ENCODE peak calls at places on chromosome 14, in five cellular contexts. C, P, D, H and K are unnamed samples.

GRCh38 chr14:28772613-28773012 is 6.0 kb downstream of the FOXG1 start:
- DNase-seq in C (no peak), P (no peak), D (no peak), H (no peak), K (no peak)

GRCh38 chr14:41297961-41298690 is 308.6 kb upstream of the LRFN5 start:
- DNase-seq in C (no peak), P (no peak), D (no peak), H (no peak), K (no peak)

GRCh38 chr14:61671086-61671485 is 24.2 kb upstream of the HIF1A start:
- DNase-seq in C (no peak), P (no peak), D (no peak), H (no peak), K (no peak)

GRCh38 chr14:22839159-22839779 is 2.9 kb downstream of the MMP14 start:
- DNase-seq in C (no peak), P (no peak), D (no peak), H (no peak), K (no peak)

GRCh38 chr14:91113829-91114078 is at the start of gene DGLUCY:
- DNase-seq in C (no peak), P (no peak), D (peak; percentile 84), H (no peak), K (peak; percentile 40)

GRCh38 chr14:80638620-80639215 is 302.8 kb downstream of the CEP128 start:
- DNase-seq in C (no peak), P (peak; percentile 12), D (no peak), H (no peak), K (no peak)

GRCh38 chr14:93462479-93462878 is 31.7 kb downstream of the UNC79 start:
- DNase-seq in C (no peak), P (no peak), D (peak; percentile 25), H (no peak), K (no peak)

GRCh38 chr14:103031956-103032355 is 25.4 kb downstream of the CDC42BPB start:
- DNase-seq in C (no peak), P (no peak), D (peak; percentile 64), H (no peak), K (peak; percentile 22)

GRCh38 chr14:93183596-93184317 is 940 bp downstream of the MOAP1 start:
- DNase-seq in C (no peak), P (no peak), D (peak; percentile 8), H (no peak), K (no peak)

GRCh38 chr14:64762044-64763034 is 58.1 kb downstream of the PLEKHG3 start:
- DNase-seq in C (no peak), P (peak; percentile 51), D (peak; percentile 87), H (no peak), K (peak; percentile 50)

GRCh38 chr14:94827711-94828505 is 58.0 kb upstream of the GSC start:
- DNase-seq in C (no peak), P (no peak), D (no peak), H (no peak), K (no peak)

GRCh38 chr14:25953532-25954144 is 644.2 kb downstream of the NOVA1 start:
- DNase-seq in C (no peak), P (no peak), D (no peak), H (no peak), K (no peak)

GRCh38 chr14:66395300-66395699 is 90.9 kb upstream of the CCDC196 start:
- DNase-seq in C (no peak), P (no peak), D (no peak), H (no peak), K (peak; percentile 6)

GRCh38 chr14:61925043-61925442 is 162.8 kb downstream of the SNAPC1 start:
- DNase-seq in C (no peak), P (peak; percentile 18), D (no peak), H (no peak), K (peak; percentile 39)

GRCh38 chr14:75531256-75531655 is 9.0 kb downstream of the BATF start:
- DNase-seq in C (no peak), P (no peak), D (no peak), H (no peak), K (no peak)

GRCh38 chr14:96092936-96093335 is 53.8 kb downstream of the C14orf132 start:
- DNase-seq in C (no peak), P (no peak), D (no peak), H (no peak), K (no peak)

GRCh38 chr14:61564623-61565091 is 130.7 kb upstream of the HIF1A start:
- DNase-seq in C (no peak), P (peak; percentile 76), D (no peak), H (no peak), K (no peak)

GRCh38 chr14:34562776-34563150 is 23.3 kb upstream of the EAPP start:
- DNase-seq in C (no peak), P (no peak), D (no peak), H (no peak), K (no peak)
- TF ChIP-seq JUND in C (no peak), P (no peak), D (no peak), H (no peak), K (no peak)

DNA sequence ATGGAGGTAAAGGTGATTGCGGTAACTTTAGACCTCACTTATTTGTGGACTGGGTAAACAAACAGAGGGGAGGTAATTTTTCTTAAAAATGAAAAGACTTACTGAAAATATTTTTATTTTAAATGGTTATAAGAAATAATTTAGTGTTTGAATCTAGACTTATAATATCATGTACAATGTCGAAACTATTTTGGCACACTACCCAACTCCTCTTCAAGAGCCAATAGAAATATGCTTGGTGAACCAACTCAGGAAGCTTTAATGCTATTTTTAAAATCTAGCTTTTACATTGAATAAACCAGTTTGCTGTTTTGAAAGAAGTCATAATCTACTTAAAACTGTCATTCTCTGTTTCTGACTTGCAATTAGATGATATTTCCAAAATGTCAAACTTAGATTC is 175.8 kb upstream of the NPAS3 start:
- DNase-seq in C (no peak), P (no peak), D (no peak), H (no peak), K (no peak)
- TF ChIP-seq JUND in C (no peak), P (no peak), D (no peak), H (no peak), K (no peak)

GRCh38 chr14:88468396-88468795 is 82.9 kb downstream of the SPATA7 start:
- DNase-seq in C (no peak), P (no peak), D (no peak), H (no peak), K (no peak)
- TF ChIP-seq JUND in C (no peak), P (no peak), D (no peak), H (no peak), K (peak; percentile 31)

GRCh38 chr14:100910888-100911664 is 7.6 kb upstream of the RTL1 start:
- DNase-seq in C (no peak), P (no peak), D (no peak), H (no peak), K (no peak)

GRCh38 chr14:100911665-100912316 is 8.3 kb upstream of the RTL1 start:
- DNase-seq in C (no peak), P (no peak), D (no peak), H (no peak), K (no peak)

GRCh38 chr14:100906420-100906819 is 2.9 kb upstream of the RTL1 start:
- DNase-seq in C (no peak), P (no peak), D (peak; percentile 74), H (no peak), K (no peak)

GRCh38 chr14:100907240-100907639 is 3.7 kb upstream of the RTL1 start:
- DNase-seq in C (no peak), P (no peak), D (no peak), H (no peak), K (no peak)

GRCh38 chr14:100909439-100909838 is 5.9 kb upstream of the RTL1 start:
- DNase-seq in C (no peak), P (no peak), D (no peak), H (no peak), K (no peak)
- TF ChIP-seq JUND in C (no peak), P (no peak), D (no peak), H (no peak), K (no peak)

DNA sequence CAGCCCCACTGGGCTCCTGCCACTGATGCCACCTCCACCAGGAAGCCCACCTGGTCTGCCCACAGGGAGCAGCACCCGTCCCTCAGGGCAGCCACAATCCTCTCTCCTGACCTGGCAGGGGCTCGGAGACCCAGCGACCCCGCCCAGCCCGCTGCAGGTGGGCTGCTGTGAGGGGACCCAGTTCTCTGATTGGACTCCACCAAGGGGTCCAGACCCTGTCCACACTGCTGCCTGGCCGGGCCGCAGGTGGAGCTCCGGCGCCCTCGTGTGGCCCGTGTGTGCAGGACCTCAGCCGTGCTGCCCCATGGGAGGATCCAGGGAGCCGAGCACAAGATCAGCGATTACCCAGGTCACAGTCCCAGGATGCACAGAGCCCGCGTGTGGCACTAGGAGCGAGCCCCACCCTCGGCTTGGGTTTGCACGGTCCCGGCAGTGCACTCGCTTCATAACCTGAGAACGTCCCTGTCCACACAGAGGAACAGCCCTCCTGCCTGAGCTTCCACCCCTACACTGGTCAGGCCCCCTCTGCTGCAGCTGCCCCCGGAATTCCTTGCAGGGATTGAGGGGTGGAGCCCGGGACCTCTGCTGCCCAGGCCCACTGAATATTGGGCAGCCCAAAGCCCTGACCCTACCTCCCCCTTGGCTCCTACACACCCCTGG is 35.4 kb upstream of the TMEM179 start:
- DNase-seq in C (no peak), P (peak; percentile 27), D (peak; percentile 97), H (peak; percentile 53), K (peak; percentile 74)
- TF ChIP-seq JUND in C (no peak), P (no peak), D (no peak), H (no peak), K (no peak)

GRCh38 chr14:73238262-73238852 is 1.1 kb downstream of the PAPLN start:
- DNase-seq in C (no peak), P (peak; percentile 6), D (no peak), H (no peak), K (peak; percentile 70)
- TF ChIP-seq JUND in C (no peak), P (no peak), D (no peak), H (no peak), K (no peak)